ENCODE peak calls at places on chromosomes 4 and X, in six cellular contexts. V is GM12891, K is K562, E is H1, O is GM12878, F is HepG2. L is an unnamed sample.

GRCh38 chrX:9566150-9566621 is 101.3 kb downstream of the TBL1X start:
- DNase-seq in V (no peak), K (no peak), E (no peak), O (no peak), F (peak; percentile 65), L (no peak)

GRCh38 chr4:40607224-40607623 is 22.4 kb downstream of the RBM47 start:
- DNase-seq in V (no peak), K (no peak), E (no peak), O (no peak), F (no peak), L (no peak)

GRCh38 chrX:53356186-53356585 is 66.3 kb downstream of the SMC1A start:
- DNase-seq in V (no peak), K (peak; percentile 73), E (peak; percentile 72), O (no peak), F (no peak), L (no peak)

GRCh38 chr4:7811536-7812190 is 128.0 kb downstream of the AFAP1 start:
- DNase-seq in V (no peak), K (no peak), E (no peak), O (no peak), F (no peak), L (no peak)

GRCh38 chr4:94519019-94519418 is 67.3 kb downstream of the PDLIM5 start:
- DNase-seq in V (no peak), K (no peak), E (no peak), O (no peak), F (no peak), L (no peak)

GRCh38 chr4:1813915-1814314 is 20.8 kb downstream of the FGFR3 start:
- DNase-seq in V (no peak), K (no peak), E (no peak), O (no peak), F (no peak), L (no peak)

GRCh38 chr4:130712038-130712437 is 1616.1 kb downstream of the C4orf33 start:
- DNase-seq in V (no peak), K (no peak), E (no peak), O (no peak), F (no peak), L (no peak)

GRCh38 chr4:99087887-99088484 is 602 bp downstream of the ADH5 start:
- DNase-seq in V (peak; percentile 20), K (peak; percentile 34), E (no peak), O (no peak), F (peak; percentile 48), L (peak; percentile 12)

GRCh38 chrX:3176439-3176820 is 135.2 kb downstream of the ARSF start:
- DNase-seq in V (no peak), K (no peak), E (no peak), O (no peak), F (no peak), L (no peak)

GRCh38 chr4:88938138-88938537 is 118.8 kb downstream of the FAM13A start:
- DNase-seq in V (no peak), K (no peak), E (no peak), O (no peak), F (no peak), L (no peak)

GRCh38 chrX:56231706-56232105 is 450 bp upstream of the KLF8 start:
- DNase-seq in V (no peak), K (no peak), E (no peak), O (no peak), F (no peak), L (no peak)

GRCh38 chr4:187183826-187184225 is 460.2 kb upstream of the FAT1 start:
- DNase-seq in V (no peak), K (no peak), E (no peak), O (no peak), F (no peak), L (no peak)

GRCh38 chr4:3079694-3080123 is 5.2 kb downstream of the HTT start:
- DNase-seq in V (no peak), K (peak; percentile 73), E (no peak), O (peak; percentile 54), F (no peak), L (no peak)

GRCh38 chr4:168800926-168801325 is 209.1 kb downstream of the CBR4 start:
- DNase-seq in V (no peak), K (no peak), E (no peak), O (no peak), F (no peak), L (no peak)

GRCh38 chr4:791866-792630 is 33.9 kb downstream of the CPLX1 start:
- DNase-seq in V (no peak), K (no peak), E (no peak), O (no peak), F (no peak), L (no peak)

GRCh38 chr4:57081651-57082349 is 28.4 kb downstream of the IGFBP7 start:
- DNase-seq in V (no peak), K (no peak), E (no peak), O (no peak), F (no peak), L (no peak)

GRCh38 chr4:115054836-115055235 is 58.6 kb downstream of the NDST4 start:
- DNase-seq in V (no peak), K (no peak), E (no peak), O (no peak), F (peak; percentile 35), L (no peak)

GRCh38 chrX:11664211-11664888 is 1.4 kb downstream of the ARHGAP6 start:
- DNase-seq in V (peak; percentile 0), K (no peak), E (peak; percentile 42), O (no peak), F (no peak), L (peak; percentile 24)

GRCh38 chr4:66929748-66930147 is 615.6 kb downstream of the CENPC start:
- DNase-seq in V (no peak), K (no peak), E (no peak), O (no peak), F (no peak), L (no peak)

DNA sequence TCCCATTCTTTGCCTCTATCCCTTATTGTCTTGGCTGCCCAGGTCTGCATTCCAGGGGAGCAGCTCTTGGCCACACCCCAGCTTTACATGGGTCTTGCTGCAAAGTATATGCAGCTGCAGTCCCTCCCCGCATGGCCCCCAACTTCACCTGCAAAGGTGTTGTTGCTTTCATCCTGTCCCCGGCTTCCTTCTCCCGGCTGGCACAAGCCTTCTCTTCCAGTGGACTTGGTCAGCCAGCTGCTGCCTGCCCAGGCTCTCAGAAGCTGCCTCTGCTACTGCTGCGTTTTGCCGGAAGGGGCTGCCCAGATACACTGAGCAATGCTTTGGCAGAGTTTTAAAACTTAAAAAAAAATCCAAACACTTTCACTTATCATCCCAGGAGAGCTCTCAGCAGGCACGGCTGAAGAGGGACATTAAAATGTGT is 121.2 kb upstream of the PDLIM3 start:
- DNase-seq in V (no peak), K (no peak), E (peak; percentile 59), O (no peak), F (no peak), L (no peak)
- TF ChIP-seq POLR2A in V (no peak), K (no peak), E (no peak), O (no peak), F (no peak), L (no peak)

GRCh38 chr4:46124773-46125172 is 919 bp upstream of the GABRG1 start:
- DNase-seq in V (no peak), K (no peak), E (peak; percentile 61), O (no peak), F (no peak), L (no peak)
- TF ChIP-seq TAF1 in V (no peak), K (no peak), E (no peak), O (no peak), F (no peak), L (no peak)

DNA sequence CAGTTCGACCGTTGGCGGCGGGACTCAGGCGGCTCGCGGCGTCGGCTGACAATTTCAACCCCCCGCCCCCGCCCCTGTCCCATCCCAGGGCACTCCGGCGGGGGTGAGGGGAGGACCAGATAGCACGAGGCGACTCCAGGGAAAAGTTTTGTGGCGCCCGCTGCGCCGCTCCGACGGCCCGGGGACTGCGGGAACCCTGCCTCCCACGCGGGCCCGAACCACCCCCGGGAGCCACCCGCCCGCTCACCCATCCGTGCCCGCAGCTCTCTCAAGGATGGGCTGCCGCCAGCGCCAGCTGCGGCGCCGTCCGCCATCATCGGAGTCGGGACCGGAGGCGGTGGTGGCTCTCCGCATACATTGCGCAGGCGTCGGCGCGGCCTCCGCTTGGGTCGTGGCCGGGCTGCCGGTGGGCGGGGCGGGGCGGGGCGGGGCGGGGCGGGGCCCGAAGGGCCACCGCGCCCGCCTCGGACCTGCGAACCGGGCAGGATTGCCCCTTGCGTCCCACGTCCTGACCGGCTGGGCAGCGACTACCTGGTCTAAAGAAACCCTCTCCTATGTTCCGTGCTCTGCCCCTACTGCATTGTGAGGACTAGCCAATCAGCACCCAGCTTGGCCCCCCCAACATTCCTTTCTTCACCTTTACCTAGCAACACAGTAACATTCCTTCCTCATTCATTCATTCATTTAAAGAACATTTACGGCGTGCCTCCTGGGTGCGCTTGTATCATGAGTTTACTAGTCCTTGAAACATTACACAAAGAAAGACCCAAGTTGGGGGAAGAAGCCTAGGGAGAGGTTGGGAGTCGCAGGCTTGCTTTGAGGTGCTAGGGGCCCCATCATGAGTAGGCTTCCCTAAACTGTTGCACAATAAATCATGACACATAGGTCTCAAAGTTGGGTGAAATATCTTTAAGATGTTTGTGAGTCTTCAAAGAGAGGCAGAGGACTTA is at the start of gene MAP7D3:
- DNase-seq in V (peak; percentile 67), K (peak; percentile 88), E (peak; percentile 63), O (no peak), F (no peak), L (peak; percentile 62)
- TF ChIP-seq POLR2AphosphoS5 in V (peak; percentile 32), K (no peak), E (peak; percentile 75), O (peak; percentile 38), F (no peak), L (peak; percentile 45)

GRCh38 chrX:72018277-72019112 is 107.8 kb downstream of the NHSL2 start:
- DNase-seq in V (peak; percentile 52), K (peak; percentile 89), E (peak; percentile 84), O (no peak), F (peak; percentile 47), L (peak; percentile 53)
- TF ChIP-seq POLR2A in V (no peak), K (no peak), E (no peak), O (no peak), F (no peak), L (no peak)

GRCh38 chrX:109600114-109600710 is 24.8 kb downstream of the KCNE5 start:
- DNase-seq in V (no peak), K (no peak), E (peak; percentile 45), O (no peak), F (no peak), L (no peak)
- TF ChIP-seq TAF1 in V (no peak), K (no peak), E (no peak), O (no peak), F (no peak), L (no peak)